ENCODE peak calls at places on chromosome 9, in four cellular contexts. C is astrocyte of the cerebellum, I is T-cell, N is hepatocyte. E is an unnamed sample.

GRCh38 chr9:134320195-134320885 is 5.9 kb upstream of the RXRA start:
- DNase-seq in C (no peak), I (no peak), N (peak), E (no peak)

GRCh38 chr9:113484258-113484730 is 20.8 kb downstream of the RGS3 start:
- DNase-seq in C (no peak), I (no peak), N (no peak), E (no peak)

GRCh38 chr9:131668439-131669233 is 71.2 kb downstream of the RAPGEF1 start:
- DNase-seq in C (peak), I (peak), N (peak), E (no peak)

GRCh38 chr9:135612437-135612836 is 26.9 kb downstream of the GLT6D1 start:
- DNase-seq in C (no peak), I (no peak), N (no peak), E (no peak)

GRCh38 chr9:135550344-135550918 is 4.5 kb downstream of the OBP2A start:
- DNase-seq in C (no peak), I (no peak), N (no peak), E (no peak)

GRCh38 chr9:4680178-4680535 is 788 bp downstream of the CDC37L1 start:
- DNase-seq in C (no peak), I (no peak), N (peak), E (no peak)

GRCh38 chr9:126791406-126792230 is 13.2 kb upstream of the ZBTB43 start:
- DNase-seq in C (peak), I (no peak), N (peak), E (no peak)

GRCh38 chr9:93010696-93011095 is 47.8 kb upstream of the SUSD3 start:
- DNase-seq in C (no peak), I (no peak), N (no peak), E (no peak)

GRCh38 chr9:37715991-37716505 is 37.6 kb upstream of the TRMT10B start:
- DNase-seq in C (no peak), I (no peak), N (no peak), E (no peak)

GRCh38 chr9:20200900-20201495 is 412.2 kb upstream of the SLC24A2 start:
- DNase-seq in C (no peak), I (no peak), N (no peak), E (no peak)

GRCh38 chr9:9790216-9790872 is 822.5 kb downstream of the PTPRD start:
- DNase-seq in C (peak), I (no peak), N (peak), E (peak)

GRCh38 chr9:79287152-79287766 is 284.5 kb upstream of the TLE4 start:
- DNase-seq in C (no peak), I (no peak), N (no peak), E (no peak)

GRCh38 chr9:129416831-129417604 is 203.9 kb downstream of the C9orf50 start:
- DNase-seq in C (no peak), I (no peak), N (no peak), E (no peak)

GRCh38 chr9:134554011-134554749 is 87.4 kb upstream of the COL5A1 start:
- DNase-seq in C (no peak), I (no peak), N (no peak), E (no peak)

GRCh38 chr9:91298304-91298703 is 63.4 kb downstream of the AUH start:
- DNase-seq in C (no peak), I (no peak), N (no peak), E (no peak)

GRCh38 chr9:84296146-84296843 is 44.3 kb downstream of the SLC28A3 start:
- DNase-seq in C (no peak), I (no peak), N (no peak), E (peak)